ENCODE peak calls at places on chromosomes 16 and 17, in five cellular contexts. Q is upper lobe of left lung, K is lower lobe of right lung, D is tibial artery, C is progenitor cell of endocrine pancreas. H is an unnamed sample.

GRCh38 chr17:72143245-72143644 is 22.4 kb downstream of the SOX9 start:
- DNase-seq in C (no peak), Q (no peak), D (no peak), K (no peak), H (no peak)

GRCh38 chr17:79304907-79305306 is 230.3 kb downstream of the ENGASE start:
- DNase-seq in Q (no peak), D (no peak), K (no peak), C (no peak), H (no peak)

GRCh38 chr16:2473999-2474876 is 689 bp upstream of the TBC1D24 start:
- DNase-seq in C (no peak), K (peak), D (no peak), Q (no peak), H (no peak)

GRCh38 chr16:82630688-82631087 is 3.9 kb downstream of the CDH13 start:
- DNase-seq in Q (no peak), C (no peak), K (no peak), D (no peak), H (no peak)

GRCh38 chr16:70745536-70746025 is 55.4 kb downstream of the VAC14 start:
- DNase-seq in K (no peak), Q (no peak), C (no peak), D (no peak), H (no peak)

GRCh38 chr16:82129881-82130280 is 40.1 kb downstream of the MPHOSPH6 start:
- DNase-seq in C (no peak), K (no peak), D (no peak), Q (no peak), H (no peak)

GRCh38 chr17:47676199-47676472 is 17.8 kb upstream of the TBKBP1 start:
- DNase-seq in Q (no peak), C (no peak), K (no peak), D (no peak), H (no peak)

GRCh38 chr17:46870116-46870803 is 18.9 kb downstream of the WNT9B start:
- DNase-seq in K (no peak), D (no peak), Q (no peak), C (no peak), H (no peak)

GRCh38 chr17:40124279-40125141 is 2.7 kb downstream of the MSL1 start:
- DNase-seq in D (no peak), C (no peak), K (no peak), Q (peak), H (no peak)

GRCh38 chr16:870856-871561 is 70.5 kb upstream of the GNG13 start:
- DNase-seq in C (no peak), D (no peak), Q (no peak), K (no peak), H (no peak)

GRCh38 chr17:74631468-74632195 is 8.1 kb upstream of the CD300E start:
- DNase-seq in C (no peak), K (no peak), D (peak), Q (peak), H (no peak)
- TF ChIP-seq CTCF in C (no peak), K (no peak), D (no peak), Q (no peak), H (no peak)

GRCh38 chr17:81991684-81992513 is 14.5 kb downstream of the ASPSCR1 start:
- DNase-seq in Q (peak), K (peak), D (peak), C (no peak), H (peak)
- TF ChIP-seq CTCF in Q (no peak), K (no peak), D (no peak), C (no peak), H (no peak)

GRCh38 chr17:65917560-65917959 is 274.4 kb downstream of the CEP112 start:
- DNase-seq in C (no peak), K (no peak), D (no peak), Q (no peak), H (no peak)

GRCh38 chr17:65920996-65921395 is 270.9 kb downstream of the CEP112 start:
- DNase-seq in Q (no peak), C (no peak), D (no peak), K (no peak), H (no peak)

GRCh38 chr17:65918450-65918849 is 273.5 kb downstream of the CEP112 start:
- DNase-seq in K (no peak), D (no peak), C (no peak), Q (no peak), H (no peak)

GRCh38 chr17:65916425-65916824 is 275.5 kb downstream of the CEP112 start:
- DNase-seq in Q (no peak), C (no peak), D (no peak), K (no peak), H (no peak)

DNA sequence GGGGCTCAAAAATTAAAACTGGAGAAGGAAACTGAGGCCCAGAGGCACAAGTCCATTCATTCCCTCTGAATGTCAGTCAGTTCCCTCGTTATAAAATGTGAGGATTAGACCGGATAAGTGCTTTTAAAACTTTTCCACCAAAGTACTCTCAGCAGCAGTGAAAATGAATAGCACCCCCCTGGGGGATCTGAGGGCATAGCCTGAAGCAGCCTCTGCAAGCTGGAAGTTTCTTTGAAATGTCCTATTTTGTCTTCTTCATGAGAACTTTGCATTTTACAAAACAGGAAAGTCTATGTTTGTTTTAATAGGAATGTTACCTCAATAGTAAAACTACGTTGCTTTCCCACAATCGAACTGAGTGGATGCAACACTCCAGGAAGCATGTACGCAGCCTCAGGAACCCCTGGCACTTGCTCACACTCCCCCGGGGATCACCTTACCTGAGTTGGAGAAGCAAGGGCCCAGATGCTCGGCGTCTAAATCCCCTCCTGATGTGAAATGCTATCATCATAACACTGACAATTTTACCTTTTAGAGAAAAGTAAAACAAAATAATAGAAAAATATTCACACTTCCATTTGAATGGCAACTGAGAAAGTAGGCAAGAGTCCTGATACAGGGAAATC is 272.9 kb downstream of the CEP112 start:
- DNase-seq in D (no peak), Q (no peak), C (no peak), K (no peak), H (no peak)
- TF ChIP-seq CTCF in D (no peak), Q (no peak), C (peak), K (peak), H (peak)

DNA sequence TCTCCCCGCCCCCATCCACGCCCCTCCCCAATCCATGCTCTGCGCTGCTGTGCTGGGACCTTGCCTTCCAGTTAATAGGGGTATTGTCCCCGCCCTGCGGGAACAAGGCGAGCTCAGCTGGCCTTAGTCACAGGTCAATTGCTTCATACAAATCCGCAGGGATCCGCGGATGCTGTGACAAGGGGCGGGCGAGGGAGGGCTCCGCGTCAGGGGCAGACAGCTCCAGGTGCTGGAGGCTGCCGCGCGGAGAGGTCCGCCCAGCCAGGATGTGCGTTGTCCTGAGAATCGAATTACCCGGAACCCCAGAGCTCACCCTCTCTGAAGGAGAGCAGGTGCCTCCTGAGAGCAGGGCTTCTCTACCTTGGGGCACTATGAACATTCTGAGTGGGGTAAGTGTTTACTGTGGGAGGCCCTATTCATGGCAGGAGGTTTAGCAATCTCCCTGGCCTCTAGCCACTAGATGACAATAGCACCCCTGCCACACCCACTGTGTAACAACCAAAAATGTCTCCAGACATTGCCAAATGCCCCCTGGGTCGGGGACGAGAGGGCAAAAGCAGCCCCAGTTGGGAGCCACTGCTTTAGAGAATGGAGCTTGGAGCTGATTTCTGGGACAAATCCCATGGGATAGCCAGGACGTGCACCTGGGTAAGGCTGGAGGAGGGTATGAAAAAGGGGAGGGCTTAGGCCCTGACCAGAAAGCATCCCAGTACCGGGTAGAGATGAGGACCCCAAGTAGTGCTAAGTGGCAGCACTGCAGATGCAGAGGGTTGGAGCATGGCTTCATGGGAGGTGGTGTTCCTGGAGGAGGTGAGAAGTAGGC is 138.2 kb downstream of the CYLD start:
- DNase-seq in D (no peak), K (no peak), Q (no peak), C (peak), H (no peak)
- TF ChIP-seq CTCF in D (no peak), K (no peak), Q (no peak), C (no peak), H (no peak)

DNA sequence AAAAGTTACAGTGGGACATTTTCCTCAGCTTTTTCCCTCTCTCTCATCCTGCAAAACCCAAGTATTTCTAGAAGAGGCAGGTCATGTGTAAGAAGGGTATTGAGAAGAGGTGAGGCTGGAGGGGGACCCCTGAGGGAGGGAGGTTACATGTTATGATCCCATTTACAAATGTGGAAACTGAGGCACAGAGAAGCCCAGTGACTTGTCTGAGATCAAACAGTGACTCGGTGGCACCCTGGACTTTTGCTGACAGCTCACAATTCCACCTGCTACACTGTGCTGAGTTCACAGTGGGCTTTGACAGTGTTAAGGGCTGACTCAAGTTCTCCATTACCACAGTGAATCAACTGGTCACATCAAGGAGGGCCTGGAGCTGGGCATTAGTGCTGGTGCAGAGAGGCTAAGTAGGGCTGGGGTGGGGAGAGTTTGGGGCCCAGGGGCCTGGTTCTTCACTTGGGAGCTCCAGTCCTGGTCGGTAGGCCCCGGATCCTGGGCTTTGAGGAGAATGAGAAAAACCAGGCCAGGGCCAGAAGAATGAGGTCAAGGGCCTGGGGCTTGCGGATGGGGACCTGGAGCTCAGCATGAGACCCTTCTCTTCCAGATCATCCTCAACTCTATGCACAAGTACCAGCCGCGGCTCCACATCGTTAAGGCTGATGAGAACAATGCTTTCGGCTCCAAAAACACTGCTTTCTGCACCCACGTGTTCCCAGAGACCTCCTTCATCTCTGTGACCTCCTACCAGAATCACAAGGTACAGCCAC is 26.0 kb downstream of the TBX4 start:
- DNase-seq in D (peak), K (peak), C (no peak), Q (no peak), H (no peak)
- TF ChIP-seq CTCF in D (no peak), K (no peak), C (no peak), Q (no peak), H (no peak)

GRCh38 chr17:2366747-2367494 is 29.6 kb downstream of the SGSM2 start:
- DNase-seq in C (no peak), D (no peak), K (no peak), Q (no peak), H (no peak)
- TF ChIP-seq CTCF in C (peak), D (no peak), K (no peak), Q (no peak), H (peak)

GRCh38 chr16:69260506-69260905 is 50.6 kb upstream of the VPS4A start:
- DNase-seq in D (no peak), Q (no peak), C (no peak), K (no peak), H (no peak)

GRCh38 chr16:69260019-69260418 is 51.1 kb upstream of the VPS4A start:
- DNase-seq in Q (no peak), K (no peak), D (no peak), C (no peak), H (no peak)
- TF ChIP-seq CTCF in Q (no peak), K (no peak), D (no peak), C (no peak), H (no peak)

DNA sequence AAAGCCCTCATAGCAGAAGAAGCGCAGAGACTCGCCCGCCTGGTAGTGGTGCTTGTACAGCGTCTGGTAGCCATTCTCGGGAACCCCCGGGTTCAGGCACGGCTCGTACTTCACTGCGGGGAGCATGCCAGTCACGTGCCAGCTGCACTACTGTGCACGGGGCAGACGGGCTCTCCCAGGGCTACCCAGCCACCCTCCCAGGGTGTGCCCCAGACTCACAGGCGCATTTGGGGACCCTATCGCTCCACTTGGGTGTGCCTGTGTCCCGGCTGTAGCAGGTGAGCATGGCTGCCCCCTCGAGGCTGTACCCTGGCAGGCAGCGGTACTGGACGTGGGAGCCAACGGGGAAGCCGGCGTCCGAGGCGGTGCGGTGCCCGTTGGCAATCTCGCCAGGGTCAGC is 10.3 kb upstream of the CDIPT start:
- DNase-seq in Q (no peak), K (no peak), C (no peak), D (no peak), H (no peak)
- TF ChIP-seq CTCF in Q (no peak), K (no peak), C (no peak), D (no peak), H (no peak)

GRCh38 chr17:27551701-27552466 is 79.1 kb upstream of the LGALS9 start:
- DNase-seq in D (no peak), Q (peak), K (no peak), C (no peak), H (no peak)

GRCh38 chr17:27552467-27552779 is 78.6 kb upstream of the LGALS9 start:
- DNase-seq in D (no peak), C (no peak), Q (peak), K (no peak), H (no peak)

GRCh38 chr17:27554152-27554551 is 76.8 kb upstream of the LGALS9 start:
- DNase-seq in C (no peak), D (no peak), K (peak), Q (no peak), H (no peak)

GRCh38 chr17:27550974-27551505 is 79.9 kb upstream of the LGALS9 start:
- DNase-seq in D (no peak), Q (no peak), C (no peak), K (no peak), H (no peak)

DNA sequence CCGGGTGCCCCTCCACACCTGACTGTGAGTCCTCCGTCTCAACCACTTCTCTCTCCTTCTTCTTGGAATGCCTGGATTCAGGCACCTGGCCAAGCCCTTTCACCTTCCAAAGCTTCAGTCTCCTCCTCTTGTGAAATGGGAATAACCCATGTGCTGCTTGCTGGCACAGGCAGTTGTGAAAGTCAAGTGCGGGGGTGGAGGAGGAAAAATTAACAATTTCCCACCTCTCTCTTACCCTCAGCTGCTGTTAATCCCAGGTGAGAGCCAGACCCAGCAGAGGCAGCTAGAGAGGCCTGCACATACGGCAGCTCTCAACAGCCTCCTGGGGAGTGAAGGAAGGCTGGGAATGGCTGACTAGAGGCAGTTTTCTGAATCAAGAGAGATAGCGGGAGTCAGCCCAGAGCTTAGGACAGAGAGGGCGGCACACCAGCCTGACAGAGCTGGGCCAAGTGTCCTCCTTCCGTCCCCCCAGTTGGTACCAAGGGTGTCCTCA is 77.9 kb upstream of the LGALS9 start:
- DNase-seq in D (no peak), Q (peak), C (no peak), K (no peak), H (no peak)
- TF ChIP-seq CTCF in D (no peak), Q (no peak), C (no peak), K (no peak), H (no peak)